ENCODE peak calls at places on chromosomes 2 and 18, in ten cellular contexts. H, Y, A, J, M, I, S, U, Q and X are unnamed samples.
A peak's percentile ranks its signal among the peaks of the same experiment; 100 is the strongest.

GRCh38 chr2:190344275-190344827 is 962 bp downstream of the INPP1 start:
- DNase-seq in H (no peak), Y (no peak), A (no peak), J (no peak), M (no peak), I (peak; percentile 60), S (peak; percentile 25), U (peak; percentile 41), Q (peak; percentile 55), X (no peak)

GRCh38 chr2:123816203-123816602 is 208.9 kb upstream of the CNTNAP5 start:
- DNase-seq in H (no peak), Y (no peak), A (no peak), J (no peak), M (no peak), I (peak; percentile 12), S (no peak), U (no peak), Q (no peak), X (no peak)

GRCh38 chr2:242075163-242075562 is 205.6 kb downstream of the RTP5 start:
- DNase-seq in H (peak; percentile 28), Y (no peak), A (no peak), J (no peak), M (no peak), I (no peak), S (no peak), U (no peak), Q (no peak), X (no peak)

GRCh38 chr2:75528221-75528977 is 32.3 kb downstream of the EVA1A start:
- DNase-seq in H (no peak), Y (no peak), A (no peak), J (no peak), M (no peak), I (no peak), S (no peak), U (no peak), Q (no peak), X (no peak)

GRCh38 chr2:229610871-229611270 is 103.5 kb downstream of the DNER start:
- DNase-seq in H (peak; percentile 51), Y (no peak), A (no peak), J (no peak), M (no peak), I (no peak), S (no peak), U (no peak), Q (no peak), X (peak; percentile 32)

GRCh38 chr18:23148382-23148781 is 13.1 kb downstream of the CABLES1 start:
- DNase-seq in H (no peak), Y (no peak), A (no peak), J (no peak), M (no peak), I (no peak), S (no peak), U (no peak), Q (no peak), X (no peak)

GRCh38 chr2:45452866-45453265 is 158.2 kb downstream of the SRBD1 start:
- DNase-seq in H (peak; percentile 96), Y (peak; percentile 96), A (no peak), J (no peak), M (no peak), I (no peak), S (no peak), U (no peak), Q (peak; percentile 29), X (peak; percentile 76)

GRCh38 chr2:219271021-219271420 is 8.1 kb upstream of the DNAJB2 start:
- DNase-seq in H (no peak), Y (no peak), A (no peak), J (no peak), M (no peak), I (no peak), S (no peak), U (no peak), Q (no peak), X (no peak)

GRCh38 chr18:61991201-61991600 is 98.4 kb upstream of the RNF152 start:
- DNase-seq in H (peak; percentile 71), Y (no peak), A (no peak), J (no peak), M (no peak), I (no peak), S (no peak), U (no peak), Q (no peak), X (peak; percentile 46)

GRCh38 chr2:181563101-181563692 is 93.7 kb downstream of the CERKL start:
- DNase-seq in H (no peak), Y (no peak), A (no peak), J (no peak), M (no peak), I (no peak), S (no peak), U (no peak), Q (no peak), X (no peak)

GRCh38 chr2:219713110-219713509 is 85.7 kb downstream of the SLC4A3 start:
- DNase-seq in H (peak; percentile 52), Y (no peak), A (no peak), J (no peak), M (no peak), I (no peak), S (no peak), U (no peak), Q (no peak), X (peak; percentile 50)

DNA sequence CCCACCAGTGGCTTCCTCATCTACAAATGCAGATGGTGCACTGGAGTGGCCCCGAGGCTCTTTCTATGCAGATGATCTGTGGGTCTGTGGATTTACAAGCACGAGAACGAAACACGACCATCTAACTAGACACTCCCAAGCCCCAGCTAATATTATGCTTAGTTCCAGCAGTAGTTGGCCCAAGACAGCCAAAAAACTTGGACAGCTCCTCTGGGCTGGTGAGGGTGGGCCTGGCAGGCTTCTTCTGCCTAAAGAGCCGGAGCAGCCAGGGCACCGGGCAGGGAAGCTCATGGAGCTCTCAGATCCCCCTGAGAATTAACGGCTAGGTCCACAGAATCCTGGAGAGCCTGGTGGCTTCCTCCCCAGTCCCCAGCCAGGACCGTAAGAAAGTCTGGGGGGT is 9.1 kb upstream of the IL1R2 start:
- DNase-seq in H (no peak), Y (no peak), A (no peak), J (no peak), M (no peak), I (no peak), S (no peak), U (no peak), Q (no peak), X (no peak)
- H3K27me3 ChIP-seq in H (peaks cover 18% of the 10 kb centered on the region), Y (no peaks in the 10 kb centered on the region), A (no peaks in the 10 kb centered on the region), J (no peaks in the 10 kb centered on the region), M (no peaks in the 10 kb centered on the region), I (no peaks in the 10 kb centered on the region), S (no peaks in the 10 kb centered on the region), U (no peaks in the 10 kb centered on the region), Q (no peaks in the 10 kb centered on the region), X (no peaks in the 10 kb centered on the region)

GRCh38 chr2:240833724-240834285 is 13.8 kb upstream of the KIF1A start:
- DNase-seq in H (no peak), Y (no peak), A (no peak), J (no peak), M (no peak), I (no peak), S (no peak), U (no peak), Q (no peak), X (no peak)

GRCh38 chr2:240834377-240834975 is 14.5 kb upstream of the KIF1A start:
- DNase-seq in H (no peak), Y (no peak), A (no peak), J (peak; percentile 64), M (no peak), I (no peak), S (no peak), U (no peak), Q (no peak), X (no peak)

GRCh38 chr2:240832205-240832727 is 12.2 kb upstream of the KIF1A start:
- DNase-seq in H (peak; percentile 82), Y (peak; percentile 31), A (peak; percentile 37), J (peak; percentile 99), M (peak; percentile 98), I (peak; percentile 95), S (peak; percentile 93), U (peak; percentile 92), Q (peak; percentile 89), X (peak; percentile 86)

GRCh38 chr2:240831594-240832204 is 11.7 kb upstream of the KIF1A start:
- DNase-seq in H (no peak), Y (no peak), A (no peak), J (peak; percentile 84), M (no peak), I (no peak), S (no peak), U (no peak), Q (no peak), X (no peak)

GRCh38 chr2:240832816-240833497 is 12.9 kb upstream of the KIF1A start:
- DNase-seq in H (no peak), Y (no peak), A (no peak), J (no peak), M (no peak), I (no peak), S (no peak), U (no peak), Q (no peak), X (no peak)
- H3K27me3 ChIP-seq in H (peaks cover 37% of the 10 kb centered on the region), Y (peaks cover 13% of the 10 kb centered on the region), A (no peaks in the 10 kb centered on the region), J (peaks cover 62% of the 10 kb centered on the region), M (peaks cover 15% of the 10 kb centered on the region), I (no peaks in the 10 kb centered on the region), S (peaks cover 64% of the 10 kb centered on the region), U (no peaks in the 10 kb centered on the region), Q (no peaks in the 10 kb centered on the region), X (peaks cover 10% of the 10 kb centered on the region)

GRCh38 chr2:99640568-99641215 is 150.9 kb upstream of the REV1 start:
- DNase-seq in H (peak; percentile 29), Y (no peak), A (no peak), J (no peak), M (no peak), I (no peak), S (no peak), U (no peak), Q (no peak), X (no peak)
- H3K27me3 ChIP-seq in H (no peaks in the 10 kb centered on the region), Y (no peaks in the 10 kb centered on the region), A (no peaks in the 10 kb centered on the region), J (no peaks in the 10 kb centered on the region), M (no peaks in the 10 kb centered on the region), I (no peaks in the 10 kb centered on the region), S (no peaks in the 10 kb centered on the region), U (no peaks in the 10 kb centered on the region), Q (no peaks in the 10 kb centered on the region), X (no peaks in the 10 kb centered on the region)

DNA sequence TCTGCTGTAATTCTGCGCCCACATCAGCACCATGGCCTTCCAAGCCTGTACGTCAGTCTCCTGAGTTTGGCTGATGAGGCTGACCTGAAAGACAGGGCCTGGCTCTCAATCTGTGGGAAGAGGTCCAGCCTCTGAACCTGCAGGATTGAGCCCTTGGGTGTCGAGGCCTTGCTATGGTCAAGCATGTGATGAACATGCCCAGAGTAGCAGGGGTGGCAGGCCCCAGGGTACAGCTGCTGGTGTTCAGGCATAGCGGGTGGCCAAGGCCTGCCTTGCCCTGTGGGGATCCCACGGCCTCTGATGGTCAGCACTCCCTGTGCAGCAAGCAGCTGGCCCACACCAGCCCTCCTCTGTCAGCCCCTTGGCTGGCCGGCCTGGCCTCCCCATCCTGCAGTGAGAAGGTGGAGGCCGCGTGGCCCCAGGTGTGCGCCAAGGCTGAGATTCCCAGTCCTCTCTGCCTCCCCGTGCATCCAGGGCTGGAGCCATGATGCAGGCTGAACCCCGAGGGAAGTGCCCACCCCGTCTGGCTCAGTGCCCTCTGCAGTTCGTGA is 298.4 kb downstream of the NDUFA10 start:
- DNase-seq in H (no peak), Y (no peak), A (no peak), J (peak; percentile 70), M (no peak), I (no peak), S (no peak), U (no peak), Q (no peak), X (no peak)
- H3K27me3 ChIP-seq in H (no peaks in the 10 kb centered on the region), Y (no peaks in the 10 kb centered on the region), A (no peaks in the 10 kb centered on the region), J (peaks cover 9% of the 10 kb centered on the region), M (no peaks in the 10 kb centered on the region), I (no peaks in the 10 kb centered on the region), S (no peaks in the 10 kb centered on the region), U (no peaks in the 10 kb centered on the region), Q (no peaks in the 10 kb centered on the region), X (no peaks in the 10 kb centered on the region)